ENCODE peak calls at places on chromosomes 6 and 20, in four cellular contexts. One of them, this sample, is unnamed. For H3K4me1, the result is how much of the 10 kb centered on the place peaks cover.

GRCh38 chr20:25328954-25329498 is 61.6 kb downstream of the ABHD12 start:
- DNase-seq in IMR-90: no peak
- DNase-seq in right lobe of liver: no peak
- DNase-seq in Peyer's patch: no peak
- DNase-seq in this sample: no peak

GRCh38 chr6:939526-940252 is 246.8 kb upstream of the EXOC2 start:
- DNase-seq in IMR-90: no peak
- DNase-seq in right lobe of liver: no peak
- DNase-seq in Peyer's patch: no peak
- DNase-seq in this sample: no peak

GRCh38 chr20:47208534-47209174 is 147.8 kb downstream of the ZMYND8 start:
- DNase-seq in IMR-90: no peak
- DNase-seq in right lobe of liver: no peak
- DNase-seq in Peyer's patch: no peak
- DNase-seq in this sample: no peak

GRCh38 chr20:47645632-47646031 is 139.6 kb downstream of the SULF2 start:
- DNase-seq in IMR-90: no peak
- DNase-seq in right lobe of liver: no peak
- DNase-seq in Peyer's patch: no peak
- DNase-seq in this sample: no peak

GRCh38 chr6:36336779-36337194 is at the start of gene BNIP5:
- DNase-seq in IMR-90: no peak
- DNase-seq in right lobe of liver: no peak
- DNase-seq in Peyer's patch: peak
- DNase-seq in this sample: no peak

GRCh38 chr6:53624491-53624890 is 41.1 kb downstream of the KLHL31 start:
- DNase-seq in IMR-90: no peak
- DNase-seq in right lobe of liver: no peak
- DNase-seq in Peyer's patch: no peak
- DNase-seq in this sample: no peak

GRCh38 chr6:157711060-157711459 is 112.0 kb upstream of the SNX9 start:
- DNase-seq in IMR-90: no peak
- DNase-seq in right lobe of liver: no peak
- DNase-seq in Peyer's patch: no peak
- DNase-seq in this sample: peak

GRCh38 chr20:19275630-19276071 is 63.2 kb downstream of the SLC24A3 start:
- DNase-seq in IMR-90: no peak
- DNase-seq in right lobe of liver: no peak
- DNase-seq in Peyer's patch: peak
- DNase-seq in this sample: peak

GRCh38 chr20:3788685-3789155 is 2.2 kb upstream of the CENPB start:
- DNase-seq in IMR-90: no peak
- DNase-seq in right lobe of liver: no peak
- DNase-seq in Peyer's patch: peak
- DNase-seq in this sample: no peak

GRCh38 chr6:18389479-18389878 is 2.3 kb downstream of the RNF144B start:
- DNase-seq in IMR-90: peak
- DNase-seq in right lobe of liver: no peak
- DNase-seq in Peyer's patch: no peak
- DNase-seq in this sample: no peak

GRCh38 chr6:44664716-44665115 is 277.2 kb downstream of the CDC5L start:
- DNase-seq in IMR-90: peak
- DNase-seq in right lobe of liver: no peak
- DNase-seq in Peyer's patch: no peak
- DNase-seq in this sample: no peak

GRCh38 chr6:37131104-37131959 is 38.6 kb upstream of the PIM1 start:
- DNase-seq in IMR-90: no peak
- DNase-seq in right lobe of liver: peak
- DNase-seq in Peyer's patch: peak
- DNase-seq in this sample: peak

GRCh38 chr6:134918418-134918961 is 31.4 kb downstream of the ALDH8A1 start:
- DNase-seq in IMR-90: no peak
- DNase-seq in right lobe of liver: no peak
- DNase-seq in Peyer's patch: no peak
- DNase-seq in this sample: no peak

GRCh38 chr20:14729390-14729789 is 392.0 kb upstream of the FLRT3 start:
- DNase-seq in IMR-90: no peak
- DNase-seq in right lobe of liver: no peak
- DNase-seq in Peyer's patch: no peak
- DNase-seq in this sample: no peak

GRCh38 chr6:40210628-40211056 is 276.4 kb upstream of the MOCS1 start:
- DNase-seq in IMR-90: no peak
- DNase-seq in right lobe of liver: no peak
- DNase-seq in Peyer's patch: no peak
- DNase-seq in this sample: no peak

GRCh38 chr6:129500958-129501381 is 209.0 kb downstream of the ARHGAP18 start:
- DNase-seq in IMR-90: peak
- DNase-seq in right lobe of liver: no peak
- DNase-seq in Peyer's patch: no peak
- DNase-seq in this sample: no peak

GRCh38 chr6:42224222-42225042 is 6.8 kb upstream of the MRPS10 start:
- DNase-seq in IMR-90: peak
- DNase-seq in right lobe of liver: no peak
- DNase-seq in Peyer's patch: no peak
- DNase-seq in this sample: no peak

GRCh38 chr20:62832212-62832922 is 15.5 kb downstream of the COL9A3 start:
- DNase-seq in IMR-90: no peak
- DNase-seq in right lobe of liver: peak
- DNase-seq in Peyer's patch: peak
- DNase-seq in this sample: peak

GRCh38 chr6:130848945-130849344 is 21.7 kb downstream of the SMLR1 start:
- DNase-seq in IMR-90: no peak
- DNase-seq in right lobe of liver: no peak
- DNase-seq in Peyer's patch: no peak
- DNase-seq in this sample: no peak

GRCh38 chr6:152087096-152087495 is 279.6 kb downstream of the ESR1 start:
- DNase-seq in IMR-90: peak
- DNase-seq in right lobe of liver: no peak
- DNase-seq in Peyer's patch: no peak
- DNase-seq in this sample: no peak

DNA sequence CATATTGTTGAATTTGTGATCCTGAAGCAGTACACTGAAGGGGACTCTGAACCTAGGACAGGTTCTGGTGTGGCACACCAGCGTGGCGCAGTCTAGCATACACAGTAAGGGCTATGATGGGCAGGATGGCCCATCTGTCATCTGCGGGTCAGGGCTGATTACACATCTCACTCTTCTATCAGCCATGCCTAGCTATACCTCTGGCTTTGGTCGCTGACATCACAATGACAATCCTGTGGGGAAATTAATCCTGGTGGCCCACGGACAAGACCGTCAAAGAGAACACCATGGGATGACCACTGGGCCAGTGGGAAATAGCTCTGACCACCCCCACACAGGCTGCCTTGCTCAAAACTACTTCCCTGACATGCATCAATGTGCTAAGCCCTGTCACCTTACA is 2.8 kb downstream of the SNHG17 start:
- DNase-seq in IMR-90: no peak
- DNase-seq in right lobe of liver: no peak
- DNase-seq in Peyer's patch: no peak
- DNase-seq in this sample: no peak
- TF ChIP-seq POLR2A in IMR-90: no peak
- TF ChIP-seq POLR2A in right lobe of liver: no peak
- TF ChIP-seq POLR2A in Peyer's patch: no peak
- TF ChIP-seq POLR2A in this sample: no peak

GRCh38 chr20:33993800-33994623 is at the start of gene RALY:
- DNase-seq in IMR-90: peak
- DNase-seq in right lobe of liver: peak
- DNase-seq in Peyer's patch: peak
- DNase-seq in this sample: peak
- H3K4me1 ChIP-seq in IMR-90: under half
- H3K4me1 ChIP-seq in right lobe of liver: under half
- H3K4me1 ChIP-seq in Peyer's patch: under half
- H3K4me1 ChIP-seq in this sample: under half

GRCh38 chr6:26020291-26020982 is 57.8 kb downstream of the TRIM38 start:
- DNase-seq in IMR-90: peak
- DNase-seq in right lobe of liver: peak
- DNase-seq in Peyer's patch: peak
- DNase-seq in this sample: peak

GRCh38 chr6:26020983-26021349 is 58.4 kb downstream of the TRIM38 start:
- DNase-seq in IMR-90: peak
- DNase-seq in right lobe of liver: peak
- DNase-seq in Peyer's patch: peak
- DNase-seq in this sample: no peak

GRCh38 chr6:26022166-26022510 is 59.5 kb downstream of the TRIM38 start:
- DNase-seq in IMR-90: peak
- DNase-seq in right lobe of liver: no peak
- DNase-seq in Peyer's patch: peak
- DNase-seq in this sample: peak

GRCh38 chr6:26022737-26023136 is 60.1 kb downstream of the TRIM38 start:
- DNase-seq in IMR-90: no peak
- DNase-seq in right lobe of liver: no peak
- DNase-seq in Peyer's patch: no peak
- DNase-seq in this sample: no peak

GRCh38 chr6:26021350-26022165 is 59.0 kb downstream of the TRIM38 start:
- DNase-seq in IMR-90: peak
- DNase-seq in right lobe of liver: peak
- DNase-seq in Peyer's patch: peak
- DNase-seq in this sample: peak
- TF ChIP-seq POLR2A in IMR-90: peak
- TF ChIP-seq POLR2A in right lobe of liver: peak
- TF ChIP-seq POLR2A in Peyer's patch: peak
- TF ChIP-seq POLR2A in this sample: peak

GRCh38 chr6:137864812-137865508 is 2.1 kb upstream of the TNFAIP3 start:
- DNase-seq in IMR-90: no peak
- DNase-seq in right lobe of liver: no peak
- DNase-seq in Peyer's patch: no peak
- DNase-seq in this sample: no peak

GRCh38 chr6:137867685-137868509 is 838 bp downstream of the TNFAIP3 start:
- DNase-seq in IMR-90: peak
- DNase-seq in right lobe of liver: peak
- DNase-seq in Peyer's patch: peak
- DNase-seq in this sample: peak

GRCh38 chr6:137866200-137866913 is 702 bp upstream of the TNFAIP3 start:
- DNase-seq in IMR-90: no peak
- DNase-seq in right lobe of liver: peak
- DNase-seq in Peyer's patch: no peak
- DNase-seq in this sample: peak

GRCh38 chr6:137868721-137869631 is 1.9 kb downstream of the TNFAIP3 start:
- DNase-seq in IMR-90: no peak
- DNase-seq in right lobe of liver: no peak
- DNase-seq in Peyer's patch: no peak
- DNase-seq in this sample: no peak

GRCh38 chr6:137866914-137867684 is at the start of gene TNFAIP3:
- DNase-seq in IMR-90: peak
- DNase-seq in right lobe of liver: peak
- DNase-seq in Peyer's patch: peak
- DNase-seq in this sample: peak
- H3K4me1 ChIP-seq in IMR-90: under half
- H3K4me1 ChIP-seq in right lobe of liver: under half
- H3K4me1 ChIP-seq in Peyer's patch: under half
- H3K4me1 ChIP-seq in this sample: under half

GRCh38 chr6:64727075-64727474 is 980.0 kb downstream of the EYS start:
- DNase-seq in IMR-90: no peak
- DNase-seq in right lobe of liver: no peak
- DNase-seq in Peyer's patch: no peak
- DNase-seq in this sample: no peak

GRCh38 chr6:64732888-64733287 is 974.1 kb downstream of the EYS start:
- DNase-seq in IMR-90: no peak
- DNase-seq in right lobe of liver: no peak
- DNase-seq in Peyer's patch: no peak
- DNase-seq in this sample: no peak

GRCh38 chr6:64733433-64733832 is 973.6 kb downstream of the EYS start:
- DNase-seq in IMR-90: no peak
- DNase-seq in right lobe of liver: no peak
- DNase-seq in Peyer's patch: no peak
- DNase-seq in this sample: no peak

GRCh38 chr6:64729522-64729921 is 977.5 kb downstream of the EYS start:
- DNase-seq in IMR-90: no peak
- DNase-seq in right lobe of liver: no peak
- DNase-seq in Peyer's patch: no peak
- DNase-seq in this sample: no peak
- TF ChIP-seq POLR2A in IMR-90: no peak
- TF ChIP-seq POLR2A in right lobe of liver: no peak
- TF ChIP-seq POLR2A in Peyer's patch: no peak
- TF ChIP-seq POLR2A in this sample: no peak

GRCh38 chr6:159473435-159473834 is 219.6 kb downstream of the SOD2 start:
- DNase-seq in IMR-90: no peak
- DNase-seq in right lobe of liver: no peak
- DNase-seq in Peyer's patch: no peak
- DNase-seq in this sample: no peak
- H3K4me1 ChIP-seq in IMR-90: under half
- H3K4me1 ChIP-seq in right lobe of liver: under half
- H3K4me1 ChIP-seq in Peyer's patch: under half
- H3K4me1 ChIP-seq in this sample: under half

DNA sequence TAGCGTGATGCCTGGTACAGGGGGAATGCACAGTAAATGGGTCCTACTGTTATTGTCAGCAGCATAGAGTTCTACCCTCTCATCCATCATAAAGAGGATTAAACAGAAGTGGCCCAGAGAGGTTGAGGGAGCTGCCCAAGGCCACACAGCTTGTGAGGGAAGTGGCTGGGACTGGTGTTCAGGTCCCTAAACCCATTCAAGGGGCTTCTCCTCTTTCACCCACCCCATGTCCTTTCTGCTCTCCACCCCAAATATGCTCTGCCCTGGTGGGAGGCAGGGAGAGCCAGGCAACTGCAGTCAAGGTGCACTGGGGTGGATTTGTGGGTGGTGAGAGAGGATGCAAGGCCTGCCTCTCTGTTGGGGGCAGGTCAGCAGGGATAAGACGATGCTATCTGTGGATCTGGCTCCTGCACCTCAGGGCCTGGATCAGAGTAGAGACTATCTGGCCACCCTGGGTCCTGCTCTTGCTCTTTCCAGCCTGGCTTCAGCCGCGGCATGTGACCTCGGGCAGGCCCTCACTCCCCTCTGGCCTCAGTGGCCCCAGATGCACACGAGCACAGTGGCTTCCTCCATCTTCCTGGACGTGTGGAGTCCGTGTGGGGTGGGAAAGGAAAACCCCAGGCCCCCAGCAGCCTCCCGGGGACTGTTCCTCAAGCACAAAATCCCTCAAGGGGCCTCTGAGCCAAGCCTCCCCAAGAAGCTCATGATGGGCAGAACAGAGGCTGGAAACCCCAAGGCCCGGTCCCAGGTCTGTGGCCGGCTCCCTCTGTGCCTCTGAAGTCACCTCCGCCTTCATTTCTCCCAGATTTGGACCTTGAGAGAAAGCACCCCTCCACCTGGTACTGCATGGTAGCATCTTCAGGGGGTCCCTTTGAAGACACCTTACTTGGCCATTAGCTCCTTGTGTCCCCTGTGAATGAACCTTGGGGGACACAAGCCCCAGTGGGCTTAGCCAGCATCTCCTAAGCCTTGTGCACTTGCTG is 3.4 kb upstream of the BPIFB6 start:
- DNase-seq in IMR-90: no peak
- DNase-seq in right lobe of liver: no peak
- DNase-seq in Peyer's patch: no peak
- DNase-seq in this sample: no peak
- TF ChIP-seq POLR2A in IMR-90: no peak
- TF ChIP-seq POLR2A in right lobe of liver: no peak
- TF ChIP-seq POLR2A in Peyer's patch: no peak
- TF ChIP-seq POLR2A in this sample: no peak

This sample was measured in adrenal gland.